ENCODE peak calls at places on chromosome 15, in eight cellular contexts. One of them, this sample, is unnamed.

GRCh38 chr15:89632563-89633430 is 22.5 kb downstream of the KIF7 start:
- DNase-seq in HS-27A: no peak
- DNase-seq in nephron progenitor cell: no peak
- DNase-seq in activated naive CD8-positive, alpha-beta T cell treated with anti-CD3 and anti-CD28 coated beads, Interleukin-2, amount 50 U/mL, for 24 hours: no peak
- DNase-seq in anterior cingulate cortex: no peak
- DNase-seq in T-helper 2 cell: no peak
- DNase-seq in heart left ventricle: no peak
- DNase-seq in retina: no peak
- DNase-seq in this sample: no peak

GRCh38 chr15:37015025-37015424 is 85.3 kb downstream of the MEIS2 start:
- DNase-seq in HS-27A: no peak
- DNase-seq in nephron progenitor cell: no peak
- DNase-seq in activated naive CD8-positive, alpha-beta T cell treated with anti-CD3 and anti-CD28 coated beads, Interleukin-2, amount 50 U/mL, for 24 hours: no peak
- DNase-seq in anterior cingulate cortex: no peak
- DNase-seq in T-helper 2 cell: no peak
- DNase-seq in heart left ventricle: peak
- DNase-seq in retina: peak
- DNase-seq in this sample: no peak

GRCh38 chr15:47987908-47988532 is 132.8 kb upstream of the SLC24A5 start:
- DNase-seq in HS-27A: no peak
- DNase-seq in nephron progenitor cell: peak
- DNase-seq in activated naive CD8-positive, alpha-beta T cell treated with anti-CD3 and anti-CD28 coated beads, Interleukin-2, amount 50 U/mL, for 24 hours: peak
- DNase-seq in anterior cingulate cortex: peak
- DNase-seq in T-helper 2 cell: no peak
- DNase-seq in heart left ventricle: peak
- DNase-seq in retina: peak
- DNase-seq in this sample: peak

GRCh38 chr15:41851755-41852370 is 13.2 kb downstream of the PLA2G4B start:
- DNase-seq in HS-27A: no peak
- DNase-seq in nephron progenitor cell: no peak
- DNase-seq in activated naive CD8-positive, alpha-beta T cell treated with anti-CD3 and anti-CD28 coated beads, Interleukin-2, amount 50 U/mL, for 24 hours: no peak
- DNase-seq in anterior cingulate cortex: no peak
- DNase-seq in T-helper 2 cell: no peak
- DNase-seq in heart left ventricle: no peak
- DNase-seq in retina: no peak
- DNase-seq in this sample: no peak

GRCh38 chr15:96344120-96344705 is 13.7 kb downstream of the NR2F2 start:
- DNase-seq in HS-27A: no peak
- DNase-seq in nephron progenitor cell: peak
- DNase-seq in activated naive CD8-positive, alpha-beta T cell treated with anti-CD3 and anti-CD28 coated beads, Interleukin-2, amount 50 U/mL, for 24 hours: no peak
- DNase-seq in anterior cingulate cortex: no peak
- DNase-seq in T-helper 2 cell: no peak
- DNase-seq in heart left ventricle: no peak
- DNase-seq in retina: peak
- DNase-seq in this sample: no peak

GRCh38 chr15:73002509-73002908 is 49.8 kb upstream of the NEO1 start:
- DNase-seq in HS-27A: peak
- DNase-seq in nephron progenitor cell: no peak
- DNase-seq in activated naive CD8-positive, alpha-beta T cell treated with anti-CD3 and anti-CD28 coated beads, Interleukin-2, amount 50 U/mL, for 24 hours: no peak
- DNase-seq in anterior cingulate cortex: no peak
- DNase-seq in T-helper 2 cell: no peak
- DNase-seq in heart left ventricle: no peak
- DNase-seq in retina: no peak
- DNase-seq in this sample: no peak

GRCh38 chr15:71790081-71790480 is 20.3 kb upstream of the NR2E3 start:
- DNase-seq in HS-27A: no peak
- DNase-seq in nephron progenitor cell: no peak
- DNase-seq in activated naive CD8-positive, alpha-beta T cell treated with anti-CD3 and anti-CD28 coated beads, Interleukin-2, amount 50 U/mL, for 24 hours: no peak
- DNase-seq in anterior cingulate cortex: no peak
- DNase-seq in T-helper 2 cell: no peak
- DNase-seq in heart left ventricle: no peak
- DNase-seq in retina: no peak
- DNase-seq in this sample: no peak

GRCh38 chr15:41971089-41971892 is 1.1 kb downstream of the EHD4 start:
- DNase-seq in HS-27A: peak
- DNase-seq in nephron progenitor cell: peak
- DNase-seq in activated naive CD8-positive, alpha-beta T cell treated with anti-CD3 and anti-CD28 coated beads, Interleukin-2, amount 50 U/mL, for 24 hours: peak
- DNase-seq in anterior cingulate cortex: no peak
- DNase-seq in T-helper 2 cell: peak
- DNase-seq in heart left ventricle: peak
- DNase-seq in retina: no peak
- DNase-seq in this sample: peak

GRCh38 chr15:33150516-33150915 is 44.0 kb downstream of the FMN1 start:
- DNase-seq in HS-27A: no peak
- DNase-seq in nephron progenitor cell: no peak
- DNase-seq in activated naive CD8-positive, alpha-beta T cell treated with anti-CD3 and anti-CD28 coated beads, Interleukin-2, amount 50 U/mL, for 24 hours: no peak
- DNase-seq in anterior cingulate cortex: no peak
- DNase-seq in T-helper 2 cell: no peak
- DNase-seq in heart left ventricle: no peak
- DNase-seq in retina: peak
- DNase-seq in this sample: no peak

GRCh38 chr15:47374222-47374621 is 343.1 kb upstream of the SEMA6D start:
- DNase-seq in HS-27A: peak
- DNase-seq in nephron progenitor cell: no peak
- DNase-seq in activated naive CD8-positive, alpha-beta T cell treated with anti-CD3 and anti-CD28 coated beads, Interleukin-2, amount 50 U/mL, for 24 hours: no peak
- DNase-seq in anterior cingulate cortex: no peak
- DNase-seq in T-helper 2 cell: no peak
- DNase-seq in heart left ventricle: no peak
- DNase-seq in retina: no peak
- DNase-seq in this sample: no peak

GRCh38 chr15:42285042-42285441 is 11.8 kb upstream of the TMEM87A start:
- DNase-seq in HS-27A: no peak
- DNase-seq in nephron progenitor cell: no peak
- DNase-seq in activated naive CD8-positive, alpha-beta T cell treated with anti-CD3 and anti-CD28 coated beads, Interleukin-2, amount 50 U/mL, for 24 hours: no peak
- DNase-seq in anterior cingulate cortex: no peak
- DNase-seq in T-helper 2 cell: no peak
- DNase-seq in heart left ventricle: no peak
- DNase-seq in retina: no peak
- DNase-seq in this sample: no peak

GRCh38 chr15:58458076-58458475 is 26.3 kb downstream of the LIPC start:
- DNase-seq in HS-27A: no peak
- DNase-seq in nephron progenitor cell: no peak
- DNase-seq in activated naive CD8-positive, alpha-beta T cell treated with anti-CD3 and anti-CD28 coated beads, Interleukin-2, amount 50 U/mL, for 24 hours: no peak
- DNase-seq in anterior cingulate cortex: no peak
- DNase-seq in T-helper 2 cell: no peak
- DNase-seq in heart left ventricle: peak
- DNase-seq in retina: no peak
- DNase-seq in this sample: no peak

GRCh38 chr15:75809986-75810750 is 33.1 kb upstream of the UBE2Q2 start:
- DNase-seq in HS-27A: no peak
- DNase-seq in nephron progenitor cell: no peak
- DNase-seq in activated naive CD8-positive, alpha-beta T cell treated with anti-CD3 and anti-CD28 coated beads, Interleukin-2, amount 50 U/mL, for 24 hours: peak
- DNase-seq in anterior cingulate cortex: no peak
- DNase-seq in T-helper 2 cell: no peak
- DNase-seq in heart left ventricle: no peak
- DNase-seq in retina: no peak
- DNase-seq in this sample: peak

GRCh38 chr15:80662756-80663553 is 32.2 kb upstream of the ABHD17C start:
- DNase-seq in HS-27A: no peak
- DNase-seq in nephron progenitor cell: no peak
- DNase-seq in activated naive CD8-positive, alpha-beta T cell treated with anti-CD3 and anti-CD28 coated beads, Interleukin-2, amount 50 U/mL, for 24 hours: no peak
- DNase-seq in anterior cingulate cortex: no peak
- DNase-seq in T-helper 2 cell: no peak
- DNase-seq in heart left ventricle: no peak
- DNase-seq in retina: no peak
- DNase-seq in this sample: peak

GRCh38 chr15:58931985-58932384 is 1.5 kb downstream of the SLTM start:
- DNase-seq in HS-27A: no peak
- DNase-seq in nephron progenitor cell: no peak
- DNase-seq in activated naive CD8-positive, alpha-beta T cell treated with anti-CD3 and anti-CD28 coated beads, Interleukin-2, amount 50 U/mL, for 24 hours: no peak
- DNase-seq in anterior cingulate cortex: no peak
- DNase-seq in T-helper 2 cell: no peak
- DNase-seq in heart left ventricle: no peak
- DNase-seq in retina: peak
- DNase-seq in this sample: no peak

GRCh38 chr15:42213481-42213880 is 5.4 kb upstream of the VPS39 start:
- DNase-seq in HS-27A: no peak
- DNase-seq in nephron progenitor cell: no peak
- DNase-seq in activated naive CD8-positive, alpha-beta T cell treated with anti-CD3 and anti-CD28 coated beads, Interleukin-2, amount 50 U/mL, for 24 hours: no peak
- DNase-seq in anterior cingulate cortex: no peak
- DNase-seq in T-helper 2 cell: no peak
- DNase-seq in heart left ventricle: no peak
- DNase-seq in retina: no peak
- DNase-seq in this sample: no peak

GRCh38 chr15:61115241-61115640 is 113.9 kb downstream of the RORA start:
- DNase-seq in HS-27A: no peak
- DNase-seq in nephron progenitor cell: no peak
- DNase-seq in activated naive CD8-positive, alpha-beta T cell treated with anti-CD3 and anti-CD28 coated beads, Interleukin-2, amount 50 U/mL, for 24 hours: no peak
- DNase-seq in anterior cingulate cortex: no peak
- DNase-seq in T-helper 2 cell: no peak
- DNase-seq in heart left ventricle: no peak
- DNase-seq in retina: no peak
- DNase-seq in this sample: no peak

GRCh38 chr15:36737430-36737891 is 158.0 kb downstream of the CDIN1 start:
- DNase-seq in HS-27A: peak
- DNase-seq in nephron progenitor cell: no peak
- DNase-seq in activated naive CD8-positive, alpha-beta T cell treated with anti-CD3 and anti-CD28 coated beads, Interleukin-2, amount 50 U/mL, for 24 hours: no peak
- DNase-seq in anterior cingulate cortex: no peak
- DNase-seq in T-helper 2 cell: no peak
- DNase-seq in heart left ventricle: no peak
- DNase-seq in retina: no peak
- DNase-seq in this sample: no peak

GRCh38 chr15:48671381-48672022 is 26.0 kb upstream of the FBN1 start:
- DNase-seq in HS-27A: no peak
- DNase-seq in nephron progenitor cell: no peak
- DNase-seq in activated naive CD8-positive, alpha-beta T cell treated with anti-CD3 and anti-CD28 coated beads, Interleukin-2, amount 50 U/mL, for 24 hours: no peak
- DNase-seq in anterior cingulate cortex: no peak
- DNase-seq in T-helper 2 cell: no peak
- DNase-seq in heart left ventricle: peak
- DNase-seq in retina: no peak
- DNase-seq in this sample: no peak

GRCh38 chr15:39363761-39364586 is 216.9 kb upstream of the THBS1 start:
- DNase-seq in HS-27A: peak
- DNase-seq in nephron progenitor cell: no peak
- DNase-seq in activated naive CD8-positive, alpha-beta T cell treated with anti-CD3 and anti-CD28 coated beads, Interleukin-2, amount 50 U/mL, for 24 hours: no peak
- DNase-seq in anterior cingulate cortex: no peak
- DNase-seq in T-helper 2 cell: no peak
- DNase-seq in heart left ventricle: no peak
- DNase-seq in retina: no peak
- DNase-seq in this sample: no peak

GRCh38 chr15:60804986-60805949 is 326.3 kb upstream of the ICE2 start:
- DNase-seq in HS-27A: no peak
- DNase-seq in nephron progenitor cell: no peak
- DNase-seq in activated naive CD8-positive, alpha-beta T cell treated with anti-CD3 and anti-CD28 coated beads, Interleukin-2, amount 50 U/mL, for 24 hours: no peak
- DNase-seq in anterior cingulate cortex: no peak
- DNase-seq in T-helper 2 cell: no peak
- DNase-seq in heart left ventricle: no peak
- DNase-seq in retina: no peak
- DNase-seq in this sample: peak

GRCh38 chr15:101159096-101159935 is 92.5 kb downstream of the CHSY1 start:
- DNase-seq in HS-27A: no peak
- DNase-seq in nephron progenitor cell: no peak
- DNase-seq in activated naive CD8-positive, alpha-beta T cell treated with anti-CD3 and anti-CD28 coated beads, Interleukin-2, amount 50 U/mL, for 24 hours: peak
- DNase-seq in anterior cingulate cortex: no peak
- DNase-seq in T-helper 2 cell: no peak
- DNase-seq in heart left ventricle: no peak
- DNase-seq in retina: no peak
- DNase-seq in this sample: no peak

GRCh38 chr15:71753346-71753745 is 57.0 kb upstream of the NR2E3 start:
- DNase-seq in HS-27A: no peak
- DNase-seq in nephron progenitor cell: no peak
- DNase-seq in activated naive CD8-positive, alpha-beta T cell treated with anti-CD3 and anti-CD28 coated beads, Interleukin-2, amount 50 U/mL, for 24 hours: no peak
- DNase-seq in anterior cingulate cortex: no peak
- DNase-seq in T-helper 2 cell: no peak
- DNase-seq in heart left ventricle: no peak
- DNase-seq in retina: no peak
- DNase-seq in this sample: no peak

GRCh38 chr15:87710406-87710805 is 546.1 kb downstream of the NTRK3 start:
- DNase-seq in HS-27A: no peak
- DNase-seq in nephron progenitor cell: no peak
- DNase-seq in activated naive CD8-positive, alpha-beta T cell treated with anti-CD3 and anti-CD28 coated beads, Interleukin-2, amount 50 U/mL, for 24 hours: no peak
- DNase-seq in anterior cingulate cortex: no peak
- DNase-seq in T-helper 2 cell: no peak
- DNase-seq in heart left ventricle: peak
- DNase-seq in retina: no peak
- DNase-seq in this sample: no peak

GRCh38 chr15:100049483-100049882 is 292.3 kb downstream of the ADAMTS17 start:
- DNase-seq in HS-27A: no peak
- DNase-seq in nephron progenitor cell: no peak
- DNase-seq in activated naive CD8-positive, alpha-beta T cell treated with anti-CD3 and anti-CD28 coated beads, Interleukin-2, amount 50 U/mL, for 24 hours: no peak
- DNase-seq in anterior cingulate cortex: no peak
- DNase-seq in T-helper 2 cell: no peak
- DNase-seq in heart left ventricle: no peak
- DNase-seq in retina: no peak
- DNase-seq in this sample: no peak